ENCODE peak calls at places on chromosomes 2 and 18, in seven cellular contexts. One of them, this sample, is unnamed.

GRCh38 chr18:8989017-8989416 is 113.5 kb upstream of the NDUFV2 start:
- DNase-seq in T-helper 1 cell: no peak
- DNase-seq in stimulated activated CD8-positive, alpha-beta memory T cell treated with anti-CD3 and anti-CD28 coated beads, Interleukin-15, amount 100 ng/mL, for 48 hours: no peak
- DNase-seq in hepatic stellate cell: no peak
- DNase-seq in AG09309: no peak
- DNase-seq in H7: no peak
- DNase-seq in left cardiac atrium: no peak
- DNase-seq in this sample: no peak

GRCh38 chr18:50312296-50313030 is 25.0 kb upstream of the CXXC1 start:
- DNase-seq in T-helper 1 cell: no peak
- DNase-seq in stimulated activated CD8-positive, alpha-beta memory T cell treated with anti-CD3 and anti-CD28 coated beads, Interleukin-15, amount 100 ng/mL, for 48 hours: no peak
- DNase-seq in hepatic stellate cell: no peak
- DNase-seq in AG09309: no peak
- DNase-seq in H7: no peak
- DNase-seq in left cardiac atrium: no peak
- DNase-seq in this sample: no peak

GRCh38 chr18:13585379-13586153 is 140.8 kb downstream of the FAM210A start:
- DNase-seq in T-helper 1 cell: no peak
- DNase-seq in stimulated activated CD8-positive, alpha-beta memory T cell treated with anti-CD3 and anti-CD28 coated beads, Interleukin-15, amount 100 ng/mL, for 48 hours: no peak
- DNase-seq in hepatic stellate cell: no peak
- DNase-seq in AG09309: no peak
- DNase-seq in H7: no peak
- DNase-seq in left cardiac atrium: no peak
- DNase-seq in this sample: no peak

GRCh38 chr18:21230436-21230835 is 11.6 kb upstream of the GREB1L start:
- DNase-seq in T-helper 1 cell: no peak
- DNase-seq in stimulated activated CD8-positive, alpha-beta memory T cell treated with anti-CD3 and anti-CD28 coated beads, Interleukin-15, amount 100 ng/mL, for 48 hours: no peak
- DNase-seq in hepatic stellate cell: no peak
- DNase-seq in AG09309: no peak
- DNase-seq in H7: no peak
- DNase-seq in left cardiac atrium: no peak
- DNase-seq in this sample: no peak

GRCh38 chr18:63970803-63971191 is 916 bp downstream of the SERPINB8 start:
- DNase-seq in T-helper 1 cell: no peak
- DNase-seq in stimulated activated CD8-positive, alpha-beta memory T cell treated with anti-CD3 and anti-CD28 coated beads, Interleukin-15, amount 100 ng/mL, for 48 hours: no peak
- DNase-seq in hepatic stellate cell: peak
- DNase-seq in AG09309: no peak
- DNase-seq in H7: peak
- DNase-seq in left cardiac atrium: peak
- DNase-seq in this sample: no peak

GRCh38 chr2:37230581-37230980 is 815 bp downstream of the CEBPZ start:
- DNase-seq in T-helper 1 cell: no peak
- DNase-seq in stimulated activated CD8-positive, alpha-beta memory T cell treated with anti-CD3 and anti-CD28 coated beads, Interleukin-15, amount 100 ng/mL, for 48 hours: no peak
- DNase-seq in hepatic stellate cell: no peak
- DNase-seq in AG09309: no peak
- DNase-seq in H7: peak
- DNase-seq in left cardiac atrium: no peak
- DNase-seq in this sample: no peak

GRCh38 chr2:71784734-71785549 is 331.6 kb downstream of the DYSF start:
- DNase-seq in T-helper 1 cell: no peak
- DNase-seq in stimulated activated CD8-positive, alpha-beta memory T cell treated with anti-CD3 and anti-CD28 coated beads, Interleukin-15, amount 100 ng/mL, for 48 hours: no peak
- DNase-seq in hepatic stellate cell: peak
- DNase-seq in AG09309: no peak
- DNase-seq in H7: peak
- DNase-seq in left cardiac atrium: no peak
- DNase-seq in this sample: no peak

GRCh38 chr2:23385748-23386421 is 906 bp downstream of the KLHL29 start:
- DNase-seq in T-helper 1 cell: no peak
- DNase-seq in stimulated activated CD8-positive, alpha-beta memory T cell treated with anti-CD3 and anti-CD28 coated beads, Interleukin-15, amount 100 ng/mL, for 48 hours: no peak
- DNase-seq in hepatic stellate cell: peak
- DNase-seq in AG09309: no peak
- DNase-seq in H7: peak
- DNase-seq in left cardiac atrium: peak
- DNase-seq in this sample: no peak

GRCh38 chr2:42314892-42315468 is 46.0 kb downstream of the COX7A2L start:
- DNase-seq in T-helper 1 cell: peak
- DNase-seq in stimulated activated CD8-positive, alpha-beta memory T cell treated with anti-CD3 and anti-CD28 coated beads, Interleukin-15, amount 100 ng/mL, for 48 hours: no peak
- DNase-seq in hepatic stellate cell: peak
- DNase-seq in AG09309: peak
- DNase-seq in H7: no peak
- DNase-seq in left cardiac atrium: no peak
- DNase-seq in this sample: peak

GRCh38 chr2:235654115-235654514 is 160.3 kb downstream of the AGAP1 start:
- DNase-seq in T-helper 1 cell: no peak
- DNase-seq in stimulated activated CD8-positive, alpha-beta memory T cell treated with anti-CD3 and anti-CD28 coated beads, Interleukin-15, amount 100 ng/mL, for 48 hours: no peak
- DNase-seq in hepatic stellate cell: peak
- DNase-seq in AG09309: no peak
- DNase-seq in H7: no peak
- DNase-seq in left cardiac atrium: no peak
- DNase-seq in this sample: no peak

GRCh38 chr18:45384137-45384998 is 230.9 kb upstream of the SLC14A2 start:
- DNase-seq in T-helper 1 cell: peak
- DNase-seq in stimulated activated CD8-positive, alpha-beta memory T cell treated with anti-CD3 and anti-CD28 coated beads, Interleukin-15, amount 100 ng/mL, for 48 hours: no peak
- DNase-seq in hepatic stellate cell: peak
- DNase-seq in AG09309: no peak
- DNase-seq in H7: peak
- DNase-seq in left cardiac atrium: peak
- DNase-seq in this sample: no peak

GRCh38 chr2:73291093-73291460 is 2.3 kb downstream of the EGR4 start:
- DNase-seq in T-helper 1 cell: peak
- DNase-seq in stimulated activated CD8-positive, alpha-beta memory T cell treated with anti-CD3 and anti-CD28 coated beads, Interleukin-15, amount 100 ng/mL, for 48 hours: peak
- DNase-seq in hepatic stellate cell: peak
- DNase-seq in AG09309: no peak
- DNase-seq in H7: peak
- DNase-seq in left cardiac atrium: peak
- DNase-seq in this sample: no peak

GRCh38 chr18:67997496-67997895 is 481.0 kb upstream of the DSEL start:
- DNase-seq in T-helper 1 cell: no peak
- DNase-seq in stimulated activated CD8-positive, alpha-beta memory T cell treated with anti-CD3 and anti-CD28 coated beads, Interleukin-15, amount 100 ng/mL, for 48 hours: no peak
- DNase-seq in hepatic stellate cell: no peak
- DNase-seq in AG09309: no peak
- DNase-seq in H7: no peak
- DNase-seq in left cardiac atrium: no peak
- DNase-seq in this sample: no peak

GRCh38 chr2:19380532-19380931 is 22.1 kb upstream of the OSR1 start:
- DNase-seq in T-helper 1 cell: no peak
- DNase-seq in stimulated activated CD8-positive, alpha-beta memory T cell treated with anti-CD3 and anti-CD28 coated beads, Interleukin-15, amount 100 ng/mL, for 48 hours: no peak
- DNase-seq in hepatic stellate cell: no peak
- DNase-seq in AG09309: no peak
- DNase-seq in H7: no peak
- DNase-seq in left cardiac atrium: no peak
- DNase-seq in this sample: no peak

GRCh38 chr18:55287935-55288868 is 299.8 kb downstream of the TCF4 start:
- DNase-seq in T-helper 1 cell: no peak
- DNase-seq in stimulated activated CD8-positive, alpha-beta memory T cell treated with anti-CD3 and anti-CD28 coated beads, Interleukin-15, amount 100 ng/mL, for 48 hours: no peak
- DNase-seq in hepatic stellate cell: no peak
- DNase-seq in AG09309: no peak
- DNase-seq in H7: no peak
- DNase-seq in left cardiac atrium: no peak
- DNase-seq in this sample: no peak

GRCh38 chr2:631741-632140 is 45.5 kb downstream of the TMEM18 start:
- DNase-seq in T-helper 1 cell: no peak
- DNase-seq in stimulated activated CD8-positive, alpha-beta memory T cell treated with anti-CD3 and anti-CD28 coated beads, Interleukin-15, amount 100 ng/mL, for 48 hours: no peak
- DNase-seq in hepatic stellate cell: no peak
- DNase-seq in AG09309: no peak
- DNase-seq in H7: no peak
- DNase-seq in left cardiac atrium: no peak
- DNase-seq in this sample: no peak

GRCh38 chr2:224381913-224382647 is 19.8 kb downstream of the FAM124B start:
- DNase-seq in T-helper 1 cell: no peak
- DNase-seq in stimulated activated CD8-positive, alpha-beta memory T cell treated with anti-CD3 and anti-CD28 coated beads, Interleukin-15, amount 100 ng/mL, for 48 hours: no peak
- DNase-seq in hepatic stellate cell: no peak
- DNase-seq in AG09309: no peak
- DNase-seq in H7: no peak
- DNase-seq in left cardiac atrium: no peak
- DNase-seq in this sample: no peak

GRCh38 chr2:186379052-186379451 is 107.0 kb upstream of the ZC3H15 start:
- DNase-seq in T-helper 1 cell: no peak
- DNase-seq in stimulated activated CD8-positive, alpha-beta memory T cell treated with anti-CD3 and anti-CD28 coated beads, Interleukin-15, amount 100 ng/mL, for 48 hours: no peak
- DNase-seq in hepatic stellate cell: no peak
- DNase-seq in AG09309: no peak
- DNase-seq in H7: no peak
- DNase-seq in left cardiac atrium: no peak
- DNase-seq in this sample: no peak

GRCh38 chr2:155708052-155708451 is 624.5 kb downstream of the NR4A2 start:
- DNase-seq in T-helper 1 cell: no peak
- DNase-seq in stimulated activated CD8-positive, alpha-beta memory T cell treated with anti-CD3 and anti-CD28 coated beads, Interleukin-15, amount 100 ng/mL, for 48 hours: no peak
- DNase-seq in hepatic stellate cell: no peak
- DNase-seq in AG09309: no peak
- DNase-seq in H7: no peak
- DNase-seq in left cardiac atrium: no peak
- DNase-seq in this sample: no peak

GRCh38 chr2:170641961-170642360 is 73.2 kb upstream of the SP5 start:
- DNase-seq in T-helper 1 cell: no peak
- DNase-seq in stimulated activated CD8-positive, alpha-beta memory T cell treated with anti-CD3 and anti-CD28 coated beads, Interleukin-15, amount 100 ng/mL, for 48 hours: no peak
- DNase-seq in hepatic stellate cell: no peak
- DNase-seq in AG09309: no peak
- DNase-seq in H7: no peak
- DNase-seq in left cardiac atrium: no peak
- DNase-seq in this sample: no peak

GRCh38 chr18:32450026-32450681 is 20.5 kb downstream of the GAREM1 start:
- DNase-seq in T-helper 1 cell: no peak
- DNase-seq in stimulated activated CD8-positive, alpha-beta memory T cell treated with anti-CD3 and anti-CD28 coated beads, Interleukin-15, amount 100 ng/mL, for 48 hours: no peak
- DNase-seq in hepatic stellate cell: no peak
- DNase-seq in AG09309: no peak
- DNase-seq in H7: no peak
- DNase-seq in left cardiac atrium: no peak
- DNase-seq in this sample: no peak

GRCh38 chr18:48719988-48720654 is 181.3 kb downstream of the CTIF start:
- DNase-seq in T-helper 1 cell: no peak
- DNase-seq in stimulated activated CD8-positive, alpha-beta memory T cell treated with anti-CD3 and anti-CD28 coated beads, Interleukin-15, amount 100 ng/mL, for 48 hours: no peak
- DNase-seq in hepatic stellate cell: peak
- DNase-seq in AG09309: no peak
- DNase-seq in H7: no peak
- DNase-seq in left cardiac atrium: no peak
- DNase-seq in this sample: peak

GRCh38 chr2:219400562-219400961 is 12.8 kb upstream of the DNPEP start:
- DNase-seq in T-helper 1 cell: no peak
- DNase-seq in stimulated activated CD8-positive, alpha-beta memory T cell treated with anti-CD3 and anti-CD28 coated beads, Interleukin-15, amount 100 ng/mL, for 48 hours: no peak
- DNase-seq in hepatic stellate cell: no peak
- DNase-seq in AG09309: no peak
- DNase-seq in H7: no peak
- DNase-seq in left cardiac atrium: no peak
- DNase-seq in this sample: no peak

GRCh38 chr2:85743304-85743978 is 10.3 kb upstream of the ATOH8 start:
- DNase-seq in T-helper 1 cell: no peak
- DNase-seq in stimulated activated CD8-positive, alpha-beta memory T cell treated with anti-CD3 and anti-CD28 coated beads, Interleukin-15, amount 100 ng/mL, for 48 hours: no peak
- DNase-seq in hepatic stellate cell: no peak
- DNase-seq in AG09309: no peak
- DNase-seq in H7: no peak
- DNase-seq in left cardiac atrium: peak
- DNase-seq in this sample: peak

GRCh38 chr18:65938592-65939372 is 188.0 kb downstream of the CDH7 start:
- DNase-seq in T-helper 1 cell: no peak
- DNase-seq in stimulated activated CD8-positive, alpha-beta memory T cell treated with anti-CD3 and anti-CD28 coated beads, Interleukin-15, amount 100 ng/mL, for 48 hours: peak
- DNase-seq in hepatic stellate cell: no peak
- DNase-seq in AG09309: no peak
- DNase-seq in H7: no peak
- DNase-seq in left cardiac atrium: no peak
- DNase-seq in this sample: no peak

GRCh38 chr2:28172114-28172898 is 220.4 kb upstream of the FOSL2 start:
- DNase-seq in T-helper 1 cell: no peak
- DNase-seq in stimulated activated CD8-positive, alpha-beta memory T cell treated with anti-CD3 and anti-CD28 coated beads, Interleukin-15, amount 100 ng/mL, for 48 hours: no peak
- DNase-seq in hepatic stellate cell: no peak
- DNase-seq in AG09309: no peak
- DNase-seq in H7: no peak
- DNase-seq in left cardiac atrium: no peak
- DNase-seq in this sample: no peak

GRCh38 chr18:73355076-73355475 is 487.3 kb upstream of the NETO1 start:
- DNase-seq in T-helper 1 cell: no peak
- DNase-seq in stimulated activated CD8-positive, alpha-beta memory T cell treated with anti-CD3 and anti-CD28 coated beads, Interleukin-15, amount 100 ng/mL, for 48 hours: no peak
- DNase-seq in hepatic stellate cell: no peak
- DNase-seq in AG09309: no peak
- DNase-seq in H7: no peak
- DNase-seq in left cardiac atrium: no peak
- DNase-seq in this sample: no peak

GRCh38 chr2:219174146-219174545 is 2.6 kb downstream of the CNPPD1 start:
- DNase-seq in T-helper 1 cell: no peak
- DNase-seq in stimulated activated CD8-positive, alpha-beta memory T cell treated with anti-CD3 and anti-CD28 coated beads, Interleukin-15, amount 100 ng/mL, for 48 hours: no peak
- DNase-seq in hepatic stellate cell: no peak
- DNase-seq in AG09309: no peak
- DNase-seq in H7: no peak
- DNase-seq in left cardiac atrium: no peak
- DNase-seq in this sample: no peak

GRCh38 chr18:79200546-79201268 is 131.5 kb downstream of the ATP9B start:
- DNase-seq in T-helper 1 cell: peak
- DNase-seq in stimulated activated CD8-positive, alpha-beta memory T cell treated with anti-CD3 and anti-CD28 coated beads, Interleukin-15, amount 100 ng/mL, for 48 hours: no peak
- DNase-seq in hepatic stellate cell: peak
- DNase-seq in AG09309: no peak
- DNase-seq in H7: peak
- DNase-seq in left cardiac atrium: peak
- DNase-seq in this sample: no peak

GRCh38 chr2:28516950-28517349 is 21.1 kb downstream of the PLB1 start:
- DNase-seq in T-helper 1 cell: no peak
- DNase-seq in stimulated activated CD8-positive, alpha-beta memory T cell treated with anti-CD3 and anti-CD28 coated beads, Interleukin-15, amount 100 ng/mL, for 48 hours: no peak
- DNase-seq in hepatic stellate cell: no peak
- DNase-seq in AG09309: no peak
- DNase-seq in H7: no peak
- DNase-seq in left cardiac atrium: no peak
- DNase-seq in this sample: no peak

GRCh38 chr2:201218780-201219179 is 35.8 kb downstream of the CASP10 start:
- DNase-seq in T-helper 1 cell: no peak
- DNase-seq in stimulated activated CD8-positive, alpha-beta memory T cell treated with anti-CD3 and anti-CD28 coated beads, Interleukin-15, amount 100 ng/mL, for 48 hours: no peak
- DNase-seq in hepatic stellate cell: no peak
- DNase-seq in AG09309: no peak
- DNase-seq in H7: no peak
- DNase-seq in left cardiac atrium: no peak
- DNase-seq in this sample: no peak

GRCh38 chr2:30510409-30510808 is 63.4 kb downstream of the LCLAT1 start:
- DNase-seq in T-helper 1 cell: no peak
- DNase-seq in stimulated activated CD8-positive, alpha-beta memory T cell treated with anti-CD3 and anti-CD28 coated beads, Interleukin-15, amount 100 ng/mL, for 48 hours: no peak
- DNase-seq in hepatic stellate cell: no peak
- DNase-seq in AG09309: no peak
- DNase-seq in H7: no peak
- DNase-seq in left cardiac atrium: no peak
- DNase-seq in this sample: no peak